ENCODE peak calls at places on chromosomes 6 and 20, in nine cellular contexts. J is lower lobe of right lung, L is fibroblast of lung, U is mucosa of descending colon, Q is ovary, V is tibial nerve, C is heart left ventricle, A is spleen, Y is body of pancreas. D is an unnamed sample. For H3K4me1 and H3K36me3, the result is how much of the 10 kb centered on the place peaks cover.

GRCh38 chr6:73547046-73547445 is 26.2 kb upstream of the EEF1A1 start:
- DNase-seq in V (no peak), U (no peak), J (no peak), Q (no peak), A (no peak), L (no peak), Y (no peak), C (no peak), D (no peak)

GRCh38 chr20:34952676-34953075 is 2.9 kb downstream of the GSS start:
- DNase-seq in C (no peak), J (no peak), U (no peak), Y (no peak), L (no peak), V (no peak), A (no peak), Q (no peak), D (no peak)

GRCh38 chr20:62986257-62986807 is 20.4 kb downstream of the BHLHE23 start:
- DNase-seq in V (no peak), J (no peak), L (no peak), U (no peak), A (no peak), Q (no peak), C (no peak), Y (no peak), D (no peak)

GRCh38 chr6:32116674-32117073 is 7.5 kb upstream of the TNXB start:
- DNase-seq in J (no peak), U (no peak), Q (no peak), A (no peak), L (no peak), V (no peak), C (no peak), Y (no peak), D (no peak)

GRCh38 chr6:87558446-87558845 is 31.3 kb downstream of the RARS2 start:
- DNase-seq in A (no peak), V (no peak), U (no peak), C (no peak), L (peak), Q (no peak), J (no peak), Y (no peak), D (no peak)

GRCh38 chr6:2810092-2810671 is 31.5 kb downstream of the SERPINB1 start:
- DNase-seq in J (no peak), Y (peak), V (no peak), Q (no peak), U (peak), L (no peak), A (no peak), C (no peak), D (no peak)

GRCh38 chr6:98977606-98978292 is 30.0 kb upstream of the FBXL4 start:
- DNase-seq in L (no peak), J (no peak), V (no peak), Y (no peak), U (peak), Q (no peak), A (no peak), C (no peak), D (peak)

GRCh38 chr6:135739288-135739687 is 112.2 kb upstream of the PDE7B start:
- DNase-seq in Y (no peak), V (no peak), Q (no peak), C (no peak), U (no peak), J (no peak), A (no peak), L (peak), D (no peak)

GRCh38 chr6:106913111-106913510 is 61.4 kb downstream of the CD24 start:
- DNase-seq in V (no peak), Y (no peak), A (no peak), J (no peak), U (peak), L (no peak), C (no peak), Q (no peak), D (no peak)

GRCh38 chr6:132131777-132132176 is 180.6 kb upstream of the CCN2 start:
- DNase-seq in J (no peak), A (no peak), Q (peak), Y (peak), U (no peak), C (peak), L (peak), V (no peak), D (no peak)

GRCh38 chr20:17679786-17680127 is 2.3 kb downstream of the RRBP1 start:
- DNase-seq in Q (no peak), J (no peak), C (no peak), A (no peak), Y (no peak), L (peak), U (no peak), V (no peak), D (no peak)

GRCh38 chr6:89936177-89936576 is 41.9 kb downstream of the GJA10 start:
- DNase-seq in L (no peak), Y (no peak), V (no peak), C (no peak), Q (no peak), U (no peak), J (no peak), A (no peak), D (no peak)

GRCh38 chr6:3737831-3738210 is 13.7 kb downstream of the PXDC1 start:
- DNase-seq in U (no peak), L (no peak), C (no peak), J (no peak), Y (no peak), A (no peak), V (no peak), Q (no peak), D (no peak)

GRCh38 chr6:50007821-50008220 is 14.0 kb downstream of the DEFB110 start:
- DNase-seq in A (no peak), L (peak), J (no peak), Y (no peak), U (no peak), Q (no peak), C (no peak), V (no peak), D (no peak)

GRCh38 chr6:129543981-129544380 is 166.0 kb downstream of the ARHGAP18 start:
- DNase-seq in U (no peak), C (no peak), Q (no peak), L (peak), A (no peak), J (no peak), V (no peak), Y (no peak), D (no peak)

GRCh38 chr6:142702501-142703460 is 242.2 kb downstream of the HIVEP2 start:
- DNase-seq in A (peak), C (peak), U (peak), V (peak), J (peak), Q (no peak), L (no peak), Y (peak), D (no peak)

GRCh38 chr20:50292324-50293243 is 102.0 kb downstream of the CEBPB start:
- DNase-seq in Q (peak), C (peak), A (peak), V (peak), U (peak), L (peak), Y (peak), J (peak), D (peak)

GRCh38 chr6:26197736-26198625 is 110.8 kb downstream of the HFE start:
- DNase-seq in J (no peak), Y (peak), Q (no peak), L (peak), A (peak), V (no peak), C (no peak), U (peak), D (peak)

GRCh38 chr20:64140956-64141355 is 23.3 kb upstream of the MYT1 start:
- DNase-seq in C (no peak), U (no peak), Y (no peak), J (peak), A (peak), V (no peak), Q (no peak), L (no peak), D (no peak)

GRCh38 chr6:102619585-102619984 is 1226.1 kb downstream of the GRIK2 start:
- DNase-seq in J (no peak), A (no peak), U (no peak), C (no peak), Q (no peak), V (no peak), Y (no peak), L (no peak), D (peak)

GRCh38 chr6:4085329-4085695 is 6.4 kb upstream of the FAM217A start:
- DNase-seq in L (peak), V (no peak), J (no peak), A (no peak), Q (no peak), Y (no peak), C (no peak), U (no peak), D (no peak)

GRCh38 chr6:29702519-29703103 is 20.6 kb upstream of the HLA-F start:
- DNase-seq in L (no peak), J (peak), U (peak), C (peak), Q (peak), V (peak), A (peak), Y (no peak), D (peak)

GRCh38 chr6:72968704-72969103 is 256.6 kb downstream of the KHDC1L start:
- DNase-seq in C (no peak), L (no peak), V (no peak), U (no peak), Y (no peak), J (no peak), Q (no peak), A (no peak), D (no peak)

GRCh38 chr20:2125474-2126112 is 24.0 kb downstream of the STK35 start:
- DNase-seq in L (no peak), C (no peak), U (no peak), Q (no peak), V (no peak), J (no peak), A (peak), Y (no peak), D (no peak)

GRCh38 chr20:2128542-2128941 is 26.9 kb downstream of the STK35 start:
- DNase-seq in C (no peak), Y (no peak), J (no peak), V (no peak), A (no peak), U (no peak), Q (no peak), L (no peak), D (no peak)

GRCh38 chr20:2123720-2124119 is 22.1 kb downstream of the STK35 start:
- DNase-seq in Q (no peak), A (no peak), J (no peak), L (no peak), U (no peak), V (no peak), Y (no peak), C (no peak), D (no peak)

GRCh38 chr20:2122921-2123320 is 21.3 kb downstream of the STK35 start:
- DNase-seq in L (peak), C (peak), Q (peak), U (no peak), V (no peak), J (no peak), Y (peak), A (peak), D (no peak)

DNA sequence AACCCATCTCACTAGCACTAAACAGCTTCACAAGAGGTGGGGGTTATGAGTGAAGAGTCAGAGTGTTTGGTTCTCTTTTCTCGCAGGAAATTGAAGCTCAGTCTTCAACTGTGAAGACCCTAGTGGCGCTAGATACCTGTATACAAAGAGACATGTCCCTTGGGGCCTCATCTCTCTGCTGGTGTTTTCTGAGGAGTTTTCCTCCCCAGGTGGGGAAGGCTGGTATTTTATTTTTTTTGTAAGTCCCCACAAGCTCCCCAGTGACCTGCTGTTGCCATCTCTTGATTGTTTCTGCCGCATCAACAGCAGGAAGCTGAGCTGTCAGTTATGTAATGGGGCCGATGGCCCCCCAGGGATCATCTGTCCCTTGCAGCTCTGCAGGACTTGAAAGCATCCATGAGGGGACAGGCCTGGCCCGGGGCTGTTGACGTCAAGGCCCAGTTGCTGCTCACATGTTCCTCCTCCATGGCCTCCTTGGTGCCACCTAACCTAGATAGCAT is 23.1 kb downstream of the STK35 start:
- DNase-seq in Q (no peak), L (no peak), Y (no peak), J (no peak), V (no peak), A (peak), C (no peak), U (no peak), D (no peak)
- H3K4me1 ChIP-seq in Q (under half), L (under half), Y (under half), J (under half), V (under half), A (under half), C (under half), U (under half), D (under half)

DNA sequence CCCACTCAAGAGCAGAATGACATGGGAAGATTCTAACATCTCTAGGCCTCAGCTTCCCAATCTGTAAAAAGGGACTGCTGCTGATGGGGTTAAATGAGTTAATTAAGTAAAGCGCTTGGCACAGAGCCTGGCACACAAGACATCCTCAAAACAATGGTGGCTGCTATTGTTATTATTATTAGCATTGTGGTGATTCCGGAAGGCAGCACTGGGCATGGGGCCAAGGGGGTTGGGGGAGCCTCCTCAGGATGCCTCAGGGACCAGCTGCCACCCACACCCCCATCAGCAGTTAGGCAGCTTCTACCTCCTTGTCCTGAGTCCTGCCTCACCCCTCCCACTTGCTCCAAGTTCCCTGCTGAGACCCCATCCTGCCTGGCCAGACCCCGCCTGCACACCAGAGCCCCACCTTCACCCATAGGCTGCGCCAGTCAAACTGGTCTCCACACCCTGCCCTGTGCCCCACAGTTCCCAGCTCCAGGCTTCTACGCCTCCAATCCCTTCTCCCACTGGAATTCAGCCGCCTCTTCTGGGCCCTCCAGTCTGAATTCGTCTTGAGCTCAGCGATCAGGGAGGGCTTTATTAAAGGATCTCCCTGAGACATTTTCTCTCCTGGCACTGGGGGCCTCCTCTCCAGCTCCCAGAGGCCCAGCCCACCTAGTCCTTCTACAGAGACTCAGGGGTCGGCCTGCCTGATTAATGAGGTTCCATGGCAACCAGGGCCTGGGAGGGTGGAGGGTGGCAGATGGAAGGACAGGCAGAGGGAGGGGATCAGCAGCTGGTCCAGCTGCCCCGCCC is 1.5 kb downstream of the E2F1 start:
- DNase-seq in V (no peak), C (no peak), A (no peak), J (no peak), Q (peak), Y (no peak), L (no peak), U (no peak), D (peak)
- H3K4me3 ChIP-seq in V (no peak), C (no peak), A (no peak), J (peak), Q (no peak), Y (no peak), L (peak), U (no peak), D (peak)

GRCh38 chr20:59044295-59044694 is 1.7 kb upstream of the PRELID3B start:
- DNase-seq in U (no peak), V (no peak), L (no peak), A (no peak), J (no peak), Y (no peak), C (no peak), Q (no peak), D (no peak)
- H3K36me3 ChIP-seq in U (under half), V (under half), L (under half), A (under half), J (under half), Y (under half), C (under half), Q (under half), D (under half)

DNA sequence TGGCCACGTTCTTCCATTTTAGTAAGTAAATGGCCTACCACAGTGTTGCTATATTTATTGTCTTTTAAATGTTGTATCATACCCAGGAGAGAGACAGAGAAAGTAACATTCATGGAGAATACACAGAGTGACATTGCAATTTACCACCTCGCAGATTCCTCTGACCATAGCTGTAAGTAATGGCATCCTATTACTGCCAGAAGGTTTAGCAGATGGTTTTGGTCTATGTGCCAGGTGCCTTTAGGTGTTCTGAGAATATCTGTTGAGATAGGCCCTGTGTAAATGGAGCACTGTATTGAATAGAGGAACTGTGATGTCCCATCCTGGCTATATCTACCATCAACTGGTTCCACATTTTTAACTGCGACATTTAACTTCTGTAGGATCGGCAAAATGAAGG is 559.6 kb downstream of the KIF16B start:
- DNase-seq in C (no peak), Q (no peak), U (no peak), L (no peak), A (no peak), J (no peak), Y (no peak), V (no peak), D (no peak)
- H3K4me1 ChIP-seq in C (under half), Q (under half), U (under half), L (under half), A (under half), J (under half), Y (under half), V (under half), D (under half)

DNA sequence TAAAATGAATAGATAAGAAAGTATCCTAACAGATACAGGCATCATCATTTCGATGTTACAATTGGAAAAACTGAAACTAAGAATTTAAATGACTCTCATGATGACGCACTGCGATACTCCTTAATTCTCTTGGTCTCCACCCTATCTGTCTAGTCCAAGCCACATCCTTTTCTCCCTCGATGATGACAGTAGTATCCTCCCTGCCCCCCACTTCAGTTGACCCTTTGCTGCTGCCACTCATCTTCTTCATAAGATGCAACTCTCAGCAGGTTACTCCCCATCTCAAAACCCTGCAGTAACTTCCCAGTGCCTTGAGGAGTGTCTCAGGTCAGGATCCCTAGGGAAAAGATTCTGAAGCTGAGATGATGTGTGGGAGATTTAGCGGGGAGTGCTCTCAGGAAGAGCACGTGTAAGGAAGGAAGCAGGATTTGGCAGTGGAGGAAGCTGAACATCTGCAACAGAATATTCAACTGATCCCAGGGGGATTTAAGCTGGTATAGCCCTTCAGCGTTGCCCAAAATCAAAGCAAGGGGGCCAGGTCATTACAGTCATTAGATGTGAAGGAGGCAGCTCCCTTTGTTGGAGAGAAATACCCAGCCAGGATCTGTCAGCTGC is 16.1 kb downstream of the JPH2 start:
- DNase-seq in C (no peak), U (no peak), V (no peak), Y (no peak), J (no peak), L (no peak), Q (no peak), A (no peak), D (no peak)
- H3K4me3 ChIP-seq in C (no peak), U (no peak), V (no peak), Y (no peak), J (no peak), L (no peak), Q (no peak), A (no peak), D (no peak)

GRCh38 chr6:166820483-166820882 is 135.9 kb downstream of the RNASET2 start:
- DNase-seq in Y (no peak), V (no peak), J (no peak), Q (no peak), U (no peak), L (no peak), A (no peak), C (no peak), D (no peak)
- H3K36me3 ChIP-seq in Y (under half), V (under half), J (under half), Q (under half), U (under half), L (under half), A (under half), C (under half), D (under half)

GRCh38 chr20:31682927-31683326 is 39.7 kb downstream of the BCL2L1 start:
- DNase-seq in Q (no peak), C (no peak), U (no peak), V (no peak), A (no peak), L (no peak), J (no peak), Y (no peak), D (no peak)

GRCh38 chr20:31681769-31682168 is 40.9 kb downstream of the BCL2L1 start:
- DNase-seq in L (no peak), Y (no peak), Q (no peak), C (no peak), V (no peak), U (no peak), A (peak), J (no peak), D (no peak)

GRCh38 chr20:31681128-31681727 is 41.4 kb downstream of the BCL2L1 start:
- DNase-seq in J (no peak), C (no peak), Q (no peak), V (no peak), L (no peak), Y (no peak), U (no peak), A (peak), D (no peak)

GRCh38 chr20:31680286-31681127 is 42.2 kb downstream of the BCL2L1 start:
- DNase-seq in Y (no peak), C (no peak), L (no peak), V (no peak), Q (no peak), J (no peak), A (no peak), U (no peak), D (no peak)

DNA sequence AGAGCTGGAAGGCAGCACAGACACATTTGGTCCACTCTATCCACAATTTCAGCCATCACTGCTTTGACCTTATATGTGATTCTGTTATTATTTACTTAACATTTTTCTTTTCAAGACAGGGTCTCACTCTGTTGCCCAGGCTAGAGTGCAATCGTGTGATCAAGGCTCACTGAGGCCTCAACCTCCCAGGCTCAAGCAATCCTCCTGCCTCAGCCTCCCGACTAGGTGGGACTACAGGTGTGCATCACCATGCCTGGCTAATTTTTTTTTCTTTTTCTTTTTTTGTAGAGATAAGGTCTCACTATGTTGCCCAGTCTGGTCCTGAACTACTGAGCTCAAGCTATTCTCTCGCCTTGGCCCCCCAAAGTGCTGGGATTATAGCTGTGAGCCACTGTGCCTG is 40.3 kb downstream of the BCL2L1 start:
- DNase-seq in U (no peak), C (no peak), Q (no peak), A (no peak), Y (no peak), J (no peak), L (no peak), V (no peak), D (no peak)
- H3K4me1 ChIP-seq in U (under half), C (under half), Q (under half), A (under half), Y (half or more), J (half or more), L (under half), V (under half), D (under half)

GRCh38 chr6:35484921-35485392 is 11.9 kb downstream of the TEAD3 start:
- DNase-seq in L (no peak), U (no peak), C (no peak), Q (peak), J (no peak), Y (no peak), A (no peak), V (no peak), D (no peak)
- H3K4me3 ChIP-seq in L (no peak), U (no peak), C (no peak), Q (no peak), J (no peak), Y (no peak), A (no peak), V (no peak), D (no peak)

D was measured in HAP-1.